ENCODE peak calls at places on chromosomes 7 and 10, in six cellular contexts. K, C, Z, X, R and L are unnamed samples.

GRCh38 chr7:21568762-21569161 is 25.9 kb downstream of the DNAH11 start:
- DNase-seq in K (peak; percentile 22), C (no peak), Z (no peak), X (no peak), R (peak; percentile 27), L (no peak)

GRCh38 chr10:77606751-77607150 is 30.9 kb downstream of the KCNMA1 start:
- DNase-seq in K (no peak), C (no peak), Z (no peak), X (no peak), R (peak; percentile 41), L (no peak)

GRCh38 chr10:119441151-119441821 is 101.2 kb downstream of the RGS10 start:
- DNase-seq in K (no peak), C (no peak), Z (no peak), X (no peak), R (no peak), L (no peak)

GRCh38 chr7:24158976-24159375 is 125.0 kb upstream of the NPY start:
- DNase-seq in K (no peak), C (no peak), Z (no peak), X (no peak), R (no peak), L (no peak)

GRCh38 chr7:18320971-18321567 is 174.5 kb upstream of the HDAC9 start:
- DNase-seq in K (peak; percentile 54), C (no peak), Z (no peak), X (peak; percentile 17), R (peak; percentile 45), L (no peak)

GRCh38 chr7:17849504-17849903 is 90.8 kb downstream of the SNX13 start:
- DNase-seq in K (peak; percentile 3), C (no peak), Z (no peak), X (no peak), R (no peak), L (no peak)

GRCh38 chr10:93198401-93199175 is 124.9 kb downstream of the CYP26A1 start:
- DNase-seq in K (peak; percentile 22), C (no peak), Z (no peak), X (no peak), R (no peak), L (no peak)

GRCh38 chr7:22931011-22931410 is 82.9 kb downstream of the HYCC1 start:
- DNase-seq in K (no peak), C (no peak), Z (no peak), X (no peak), R (no peak), L (no peak)

GRCh38 chr7:22320416-22320815 is 36.5 kb downstream of the RAPGEF5 start:
- DNase-seq in K (no peak), C (no peak), Z (no peak), X (no peak), R (no peak), L (no peak)

GRCh38 chr10:34709637-34710390 is 105.3 kb downstream of the PARD3 start:
- DNase-seq in K (no peak), C (no peak), Z (no peak), X (no peak), R (no peak), L (no peak)

GRCh38 chr7:45695249-45695995 is 121.3 kb downstream of the ADCY1 start:
- DNase-seq in K (no peak), C (no peak), Z (no peak), X (no peak), R (no peak), L (peak; percentile 15)

GRCh38 chr7:80640841-80641240 is 2.4 kb downstream of the CD36 start:
- DNase-seq in K (no peak), C (no peak), Z (no peak), X (no peak), R (no peak), L (no peak)

GRCh38 chr7:98496618-98497017 is 95.7 kb upstream of the BAIAP2L1 start:
- DNase-seq in K (no peak), C (no peak), Z (no peak), X (no peak), R (no peak), L (no peak)
- H3K27ac ChIP-seq in K (no peak overlapping the region), C (no peak overlapping the region), Z (no peak overlapping the region), X (no peak overlapping the region), R (no peak overlapping the region), L (no peak overlapping the region)

GRCh38 chr10:117886766-117887165 is 160.0 kb downstream of the RAB11FIP2 start:
- DNase-seq in K (no peak), C (no peak), Z (no peak), X (no peak), R (no peak), L (no peak)

GRCh38 chr10:117884088-117884487 is 162.7 kb downstream of the RAB11FIP2 start:
- DNase-seq in K (no peak), C (no peak), Z (no peak), X (no peak), R (no peak), L (no peak)

GRCh38 chr10:117878626-117879025 is 168.1 kb downstream of the RAB11FIP2 start:
- DNase-seq in K (no peak), C (no peak), Z (no peak), X (no peak), R (no peak), L (no peak)

GRCh38 chr10:117885206-117885605 is 161.5 kb downstream of the RAB11FIP2 start:
- DNase-seq in K (no peak), C (no peak), Z (no peak), X (no peak), R (no peak), L (no peak)

DNA sequence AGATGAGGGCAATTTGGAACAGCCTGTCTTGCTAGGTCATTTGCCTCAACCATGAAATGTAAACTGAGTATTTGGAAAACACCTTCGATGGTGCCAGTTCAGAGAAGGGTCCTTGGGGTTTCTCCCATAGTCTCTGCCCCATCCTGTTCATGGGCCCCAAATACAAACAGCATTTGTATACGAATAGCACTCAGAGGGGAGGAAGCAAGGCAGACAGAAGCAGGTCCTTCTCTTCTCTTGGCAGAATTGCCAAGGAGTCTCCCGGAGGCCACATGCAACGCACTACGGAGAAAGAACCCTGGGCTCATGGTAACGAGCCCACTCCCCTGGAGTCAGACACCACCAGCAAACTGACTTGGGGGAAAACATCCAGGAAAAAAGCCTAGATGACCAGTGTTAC is 162.1 kb downstream of the RAB11FIP2 start:
- DNase-seq in K (no peak), C (no peak), Z (no peak), X (no peak), R (no peak), L (no peak)
- H3K27ac ChIP-seq in K (no peak overlapping the region), C (no peak overlapping the region), Z (no peak overlapping the region), X (no peak overlapping the region), R (no peak overlapping the region), L (no peak overlapping the region)

DNA sequence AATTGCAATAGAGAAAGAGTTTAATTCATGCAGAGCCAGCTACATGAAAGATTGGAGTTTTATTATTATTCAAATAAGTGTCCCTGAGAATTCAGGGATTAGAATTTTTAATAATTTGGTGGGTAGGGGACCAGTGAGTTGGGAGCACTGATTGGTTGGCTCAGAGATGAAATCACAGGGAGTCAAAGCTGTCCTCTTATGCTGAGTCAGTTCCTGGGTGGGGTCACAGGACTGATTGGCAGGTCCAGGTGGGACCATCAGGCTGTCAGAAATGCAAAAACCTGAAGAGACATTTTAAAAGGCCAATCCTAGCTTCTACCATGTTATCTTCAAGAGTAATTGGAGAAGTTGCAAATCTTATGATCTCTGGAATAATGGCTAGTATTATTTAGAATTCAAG is 56.0 kb upstream of the KAT6B start:
- DNase-seq in K (no peak), C (no peak), Z (no peak), X (no peak), R (no peak), L (no peak)
- H3K27ac ChIP-seq in K (no peak overlapping the region), C (no peak overlapping the region), Z (no peak overlapping the region), X (no peak overlapping the region), R (no peak overlapping the region), L (no peak overlapping the region)

GRCh38 chr7:139687980-139688632 is 89.7 kb downstream of the HIPK2 start:
- DNase-seq in K (no peak), C (no peak), Z (no peak), X (no peak), R (peak; percentile 39), L (no peak)
- H3K27ac ChIP-seq in K (no peak overlapping the region), C (no peak overlapping the region), Z (peak overlapping the region; percentile 37), X (peak overlapping the region; percentile 20), R (peak overlapping the region; percentile 71), L (no peak overlapping the region)

DNA sequence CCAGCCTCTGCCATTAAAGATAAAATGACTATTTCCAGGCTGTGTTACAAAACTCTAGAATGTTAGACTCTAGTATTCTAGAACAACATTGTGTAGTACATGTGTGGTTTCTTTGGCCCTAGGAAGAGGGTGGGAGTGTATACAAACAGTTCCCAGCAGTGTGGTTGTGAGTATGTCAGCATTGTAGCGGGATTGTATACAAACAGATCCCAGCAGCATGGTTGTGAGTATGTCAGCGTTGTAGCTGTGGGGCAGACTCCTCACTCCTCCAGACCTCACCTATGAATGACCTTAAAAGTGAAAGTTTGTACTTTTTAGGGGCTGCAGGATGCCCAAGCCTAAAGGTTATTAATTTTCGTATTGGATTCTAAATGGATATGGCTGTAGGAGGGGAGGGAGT is 6.9 kb upstream of the ACSL5 start:
- DNase-seq in K (no peak), C (no peak), Z (no peak), X (no peak), R (no peak), L (no peak)
- H3K27ac ChIP-seq in K (no peak overlapping the region), C (no peak overlapping the region), Z (no peak overlapping the region), X (no peak overlapping the region), R (no peak overlapping the region), L (no peak overlapping the region)

GRCh38 chr7:27122075-27122910 is 8.3 kb downstream of the HOXA4 start:
- DNase-seq in K (no peak), C (peak; percentile 33), Z (no peak), X (peak; percentile 55), R (no peak), L (peak; percentile 91)
- H3K27ac ChIP-seq in K (no peak overlapping the region), C (no peak overlapping the region), Z (peak overlapping the region; percentile 86), X (peak overlapping the region; percentile 90), R (no peak overlapping the region), L (peak overlapping the region; percentile 83)

GRCh38 chr10:17841055-17841454 is 31.9 kb downstream of the MRC1 start:
- DNase-seq in K (no peak), C (no peak), Z (no peak), X (no peak), R (peak; percentile 44), L (no peak)

GRCh38 chr10:17835688-17836087 is 26.5 kb downstream of the MRC1 start:
- DNase-seq in K (peak; percentile 31), C (peak; percentile 81), Z (no peak), X (peak; percentile 78), R (peak; percentile 86), L (no peak)

GRCh38 chr10:17836917-17837316 is 27.8 kb downstream of the MRC1 start:
- DNase-seq in K (peak; percentile 71), C (no peak), Z (no peak), X (peak; percentile 25), R (no peak), L (peak; percentile 43)

GRCh38 chr10:17833656-17834055 is 24.5 kb downstream of the MRC1 start:
- DNase-seq in K (no peak), C (no peak), Z (no peak), X (no peak), R (no peak), L (no peak)

DNA sequence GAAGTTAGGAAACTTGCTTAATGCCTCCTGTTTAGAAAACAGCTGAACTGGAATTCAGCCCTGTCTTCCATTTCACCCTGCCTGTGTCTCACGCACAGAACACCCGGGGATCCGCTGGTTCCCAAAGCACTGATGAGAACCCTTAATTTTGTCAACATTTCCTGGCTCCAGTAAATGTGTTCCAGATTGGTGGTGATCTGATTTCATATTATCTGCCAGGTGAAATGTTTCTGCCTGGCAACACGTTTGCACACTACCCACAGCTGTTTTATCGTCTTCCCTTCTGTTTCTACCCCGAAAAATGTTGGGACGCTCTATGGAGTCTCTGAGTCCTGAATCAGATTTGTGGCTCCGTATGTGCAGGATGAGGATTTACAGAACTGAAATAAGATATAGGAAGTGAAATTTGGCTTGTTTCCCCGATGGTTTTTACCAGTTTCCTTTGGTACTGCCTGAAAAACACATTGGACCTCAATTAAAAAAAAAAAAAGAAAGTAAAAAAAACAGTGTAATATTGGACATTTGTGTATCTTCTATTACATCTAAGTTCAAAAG is 29.0 kb downstream of the MRC1 start:
- DNase-seq in K (no peak), C (no peak), Z (no peak), X (no peak), R (no peak), L (no peak)
- H3K27ac ChIP-seq in K (peak overlapping the region; percentile 68), C (no peak overlapping the region), Z (no peak overlapping the region), X (peak overlapping the region; percentile 86), R (no peak overlapping the region), L (no peak overlapping the region)